ENCODE peak calls at places on chromosomes 11 and 22, in five cellular contexts. One of them, this sample, is unnamed.
A peak's percentile ranks its signal among the peaks of the same experiment; 100 is the strongest.

GRCh38 chr11:61529537-61530225 is 21.1 kb downstream of the LRRC10B start:
- DNase-seq in mammary epithelial cell: no peak
- DNase-seq in mesenchymal stem cell: no peak
- DNase-seq in CD8-positive, alpha-beta T cell: no peak
- DNase-seq in bronchial epithelial cell: no peak
- DNase-seq in this sample: peak; percentile 74

GRCh38 chr11:115379528-115379927 is 124.7 kb downstream of the CADM1 start:
- DNase-seq in mammary epithelial cell: no peak
- DNase-seq in mesenchymal stem cell: no peak
- DNase-seq in CD8-positive, alpha-beta T cell: no peak
- DNase-seq in bronchial epithelial cell: no peak
- DNase-seq in this sample: no peak

GRCh38 chr11:7430496-7430895 is 54.8 kb upstream of the OLFML1 start:
- DNase-seq in mammary epithelial cell: no peak
- DNase-seq in mesenchymal stem cell: no peak
- DNase-seq in CD8-positive, alpha-beta T cell: no peak
- DNase-seq in bronchial epithelial cell: no peak
- DNase-seq in this sample: no peak

GRCh38 chr11:88435405-88435804 is 97.9 kb upstream of the CTSC start:
- DNase-seq in mammary epithelial cell: no peak
- DNase-seq in mesenchymal stem cell: no peak
- DNase-seq in CD8-positive, alpha-beta T cell: no peak
- DNase-seq in bronchial epithelial cell: no peak
- DNase-seq in this sample: no peak

GRCh38 chr11:7612056-7612660 is 61.1 kb downstream of the CYB5R2 start:
- DNase-seq in mammary epithelial cell: no peak
- DNase-seq in mesenchymal stem cell: no peak
- DNase-seq in CD8-positive, alpha-beta T cell: no peak
- DNase-seq in bronchial epithelial cell: no peak
- DNase-seq in this sample: no peak

GRCh38 chr11:79413258-79413657 is 27.6 kb downstream of the TENM4 start:
- DNase-seq in mammary epithelial cell: peak; percentile 67
- DNase-seq in mesenchymal stem cell: peak; percentile 93
- DNase-seq in CD8-positive, alpha-beta T cell: no peak
- DNase-seq in bronchial epithelial cell: peak; percentile 56
- DNase-seq in this sample: peak; percentile 79

GRCh38 chr22:37088108-37088605 is 21.4 kb downstream of the TMPRSS6 start:
- DNase-seq in mammary epithelial cell: peak; percentile 72
- DNase-seq in mesenchymal stem cell: no peak
- DNase-seq in CD8-positive, alpha-beta T cell: no peak
- DNase-seq in bronchial epithelial cell: peak; percentile 33
- DNase-seq in this sample: peak; percentile 19

GRCh38 chr11:62545437-62546243 is 966 bp downstream of the AHNAK start:
- DNase-seq in mammary epithelial cell: peak; percentile 88
- DNase-seq in mesenchymal stem cell: peak; percentile 91
- DNase-seq in CD8-positive, alpha-beta T cell: peak; percentile 72
- DNase-seq in bronchial epithelial cell: peak; percentile 74
- DNase-seq in this sample: peak; percentile 95

GRCh38 chr22:20635227-20635591 is 127.8 kb downstream of the MED15 start:
- DNase-seq in mammary epithelial cell: no peak
- DNase-seq in mesenchymal stem cell: no peak
- DNase-seq in CD8-positive, alpha-beta T cell: no peak
- DNase-seq in bronchial epithelial cell: no peak
- DNase-seq in this sample: no peak

GRCh38 chr11:34104680-34105078 is 750 bp upstream of the NAT10 start:
- DNase-seq in mammary epithelial cell: no peak
- DNase-seq in mesenchymal stem cell: peak; percentile 12
- DNase-seq in CD8-positive, alpha-beta T cell: no peak
- DNase-seq in bronchial epithelial cell: no peak
- DNase-seq in this sample: no peak
- H3K4me3 ChIP-seq in mammary epithelial cell: peak overlapping the region; percentile 77
- H3K4me3 ChIP-seq in mesenchymal stem cell: no peak overlapping the region
- H3K4me3 ChIP-seq in CD8-positive, alpha-beta T cell: peak overlapping the region; percentile 70
- H3K4me3 ChIP-seq in bronchial epithelial cell: peak overlapping the region; percentile 66
- H3K4me3 ChIP-seq in this sample: peak overlapping the region; percentile 95

GRCh38 chr11:3132831-3133455 is 32.2 kb downstream of the OSBPL5 start:
- DNase-seq in mammary epithelial cell: no peak
- DNase-seq in mesenchymal stem cell: no peak
- DNase-seq in CD8-positive, alpha-beta T cell: no peak
- DNase-seq in bronchial epithelial cell: no peak
- DNase-seq in this sample: no peak
- H3K4me3 ChIP-seq in mammary epithelial cell: no peak overlapping the region
- H3K4me3 ChIP-seq in mesenchymal stem cell: no peak overlapping the region
- H3K4me3 ChIP-seq in CD8-positive, alpha-beta T cell: no peak overlapping the region
- H3K4me3 ChIP-seq in bronchial epithelial cell: no peak overlapping the region
- H3K4me3 ChIP-seq in this sample: no peak overlapping the region

DNA sequence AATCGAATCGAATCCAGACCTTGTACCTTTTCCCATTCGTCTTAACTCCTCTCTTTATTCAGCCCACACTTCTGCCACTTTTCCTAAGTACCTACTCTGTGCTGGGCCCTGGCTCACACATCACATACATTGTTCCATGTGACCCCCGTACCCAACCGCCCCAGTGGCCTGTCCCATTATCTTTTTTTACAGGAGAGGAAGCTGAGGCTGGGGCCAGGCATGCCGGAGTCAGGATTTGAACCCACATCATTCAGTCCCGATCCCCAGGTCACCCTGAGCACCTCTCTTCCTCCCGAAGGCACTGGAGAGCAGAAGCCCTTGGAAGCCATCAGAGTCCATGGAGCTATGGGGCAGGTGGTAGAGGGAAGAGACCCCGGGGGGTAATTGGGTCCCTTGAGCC is 82.1 kb upstream of the RTL6 start:
- DNase-seq in mammary epithelial cell: no peak
- DNase-seq in mesenchymal stem cell: no peak
- DNase-seq in CD8-positive, alpha-beta T cell: no peak
- DNase-seq in bronchial epithelial cell: no peak
- DNase-seq in this sample: no peak
- H3K4me3 ChIP-seq in mammary epithelial cell: no peak overlapping the region
- H3K4me3 ChIP-seq in mesenchymal stem cell: no peak overlapping the region
- H3K4me3 ChIP-seq in CD8-positive, alpha-beta T cell: no peak overlapping the region
- H3K4me3 ChIP-seq in bronchial epithelial cell: no peak overlapping the region
- H3K4me3 ChIP-seq in this sample: no peak overlapping the region

GRCh38 chr11:100860318-100860896 is 173.3 kb downstream of the ARHGAP42 start:
- DNase-seq in mammary epithelial cell: no peak
- DNase-seq in mesenchymal stem cell: no peak
- DNase-seq in CD8-positive, alpha-beta T cell: no peak
- DNase-seq in bronchial epithelial cell: no peak
- DNase-seq in this sample: no peak
- H3K4me3 ChIP-seq in mammary epithelial cell: no peak overlapping the region
- H3K4me3 ChIP-seq in mesenchymal stem cell: no peak overlapping the region
- H3K4me3 ChIP-seq in CD8-positive, alpha-beta T cell: no peak overlapping the region
- H3K4me3 ChIP-seq in bronchial epithelial cell: no peak overlapping the region
- H3K4me3 ChIP-seq in this sample: no peak overlapping the region

GRCh38 chr11:875769-876301 is 33.2 kb downstream of the TSPAN4 start:
- DNase-seq in mammary epithelial cell: no peak
- DNase-seq in mesenchymal stem cell: no peak
- DNase-seq in CD8-positive, alpha-beta T cell: no peak
- DNase-seq in bronchial epithelial cell: no peak
- DNase-seq in this sample: no peak
- H3K4me3 ChIP-seq in mammary epithelial cell: no peak overlapping the region
- H3K4me3 ChIP-seq in mesenchymal stem cell: no peak overlapping the region
- H3K4me3 ChIP-seq in CD8-positive, alpha-beta T cell: no peak overlapping the region
- H3K4me3 ChIP-seq in bronchial epithelial cell: no peak overlapping the region
- H3K4me3 ChIP-seq in this sample: no peak overlapping the region

GRCh38 chr11:66313321-66314185 is 3.3 kb downstream of the CD248 start:
- DNase-seq in mammary epithelial cell: no peak
- DNase-seq in mesenchymal stem cell: peak; percentile 63
- DNase-seq in CD8-positive, alpha-beta T cell: peak; percentile 27
- DNase-seq in bronchial epithelial cell: no peak
- DNase-seq in this sample: peak; percentile 50
- H3K4me3 ChIP-seq in mammary epithelial cell: peak overlapping the region; percentile 26
- H3K4me3 ChIP-seq in mesenchymal stem cell: peak overlapping the region; percentile 21
- H3K4me3 ChIP-seq in CD8-positive, alpha-beta T cell: peak overlapping the region; percentile 74
- H3K4me3 ChIP-seq in bronchial epithelial cell: peak overlapping the region; percentile 2
- H3K4me3 ChIP-seq in this sample: peak overlapping the region; percentile 91

GRCh38 chr11:134452026-134452848 is 40.2 kb upstream of the B3GAT1 start:
- DNase-seq in mammary epithelial cell: no peak
- DNase-seq in mesenchymal stem cell: no peak
- DNase-seq in CD8-positive, alpha-beta T cell: no peak
- DNase-seq in bronchial epithelial cell: no peak
- DNase-seq in this sample: no peak

GRCh38 chr11:134450186-134450585 is 38.1 kb upstream of the B3GAT1 start:
- DNase-seq in mammary epithelial cell: no peak
- DNase-seq in mesenchymal stem cell: no peak
- DNase-seq in CD8-positive, alpha-beta T cell: no peak
- DNase-seq in bronchial epithelial cell: no peak
- DNase-seq in this sample: no peak

GRCh38 chr11:134453441-134453840 is 41.4 kb upstream of the B3GAT1 start:
- DNase-seq in mammary epithelial cell: no peak
- DNase-seq in mesenchymal stem cell: no peak
- DNase-seq in CD8-positive, alpha-beta T cell: no peak
- DNase-seq in bronchial epithelial cell: no peak
- DNase-seq in this sample: no peak

GRCh38 chr11:134452849-134453177 is 40.8 kb upstream of the B3GAT1 start:
- DNase-seq in mammary epithelial cell: no peak
- DNase-seq in mesenchymal stem cell: no peak
- DNase-seq in CD8-positive, alpha-beta T cell: no peak
- DNase-seq in bronchial epithelial cell: no peak
- DNase-seq in this sample: no peak

GRCh38 chr11:134454146-134454690 is 42.2 kb upstream of the B3GAT1 start:
- DNase-seq in mammary epithelial cell: no peak
- DNase-seq in mesenchymal stem cell: no peak
- DNase-seq in CD8-positive, alpha-beta T cell: no peak
- DNase-seq in bronchial epithelial cell: no peak
- DNase-seq in this sample: no peak
- H3K4me3 ChIP-seq in mammary epithelial cell: no peak overlapping the region
- H3K4me3 ChIP-seq in mesenchymal stem cell: no peak overlapping the region
- H3K4me3 ChIP-seq in CD8-positive, alpha-beta T cell: no peak overlapping the region
- H3K4me3 ChIP-seq in bronchial epithelial cell: no peak overlapping the region
- H3K4me3 ChIP-seq in this sample: no peak overlapping the region

DNA sequence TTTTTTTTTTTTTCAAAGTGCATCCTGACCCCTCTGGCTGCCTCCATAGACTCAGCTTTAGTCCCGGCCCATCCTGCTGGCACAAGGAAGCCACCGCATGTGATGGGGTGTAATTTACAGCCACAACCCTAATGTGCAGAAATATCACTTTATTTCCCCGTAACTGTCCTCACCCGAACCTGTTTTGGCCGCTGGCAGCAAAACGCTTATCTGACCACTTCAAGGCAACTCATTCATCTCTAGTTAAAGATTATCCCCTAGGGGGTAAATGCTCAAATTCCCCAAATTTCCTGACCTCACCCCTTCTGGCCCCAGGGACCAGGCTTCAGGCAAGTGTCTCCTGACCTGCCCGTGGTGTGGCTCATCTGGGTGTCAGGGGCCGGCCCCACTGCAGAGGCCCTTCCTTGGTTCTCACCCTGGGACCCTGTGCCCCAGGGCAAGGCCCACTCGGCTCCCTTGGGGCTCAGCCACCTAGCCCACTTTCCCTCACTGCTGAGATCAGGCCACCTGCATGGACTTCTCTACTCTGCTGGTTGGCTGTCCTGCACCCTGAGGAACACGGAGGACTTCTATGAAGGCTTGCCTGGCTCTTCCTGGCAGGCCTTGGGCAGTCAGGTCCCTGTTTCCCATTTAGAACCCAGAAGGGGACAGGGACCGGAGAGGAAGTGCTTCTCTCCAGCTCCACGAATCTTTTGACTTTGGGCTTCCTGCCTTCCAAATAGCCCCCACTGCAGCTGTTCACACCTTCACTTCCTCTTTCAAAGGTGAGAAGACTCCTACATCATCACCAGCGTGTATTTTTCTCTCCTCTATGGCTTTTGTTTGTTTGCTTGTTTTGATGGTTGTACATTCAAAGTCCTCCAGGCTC is 53.3 kb downstream of the WNT11 start:
- DNase-seq in mammary epithelial cell: no peak
- DNase-seq in mesenchymal stem cell: no peak
- DNase-seq in CD8-positive, alpha-beta T cell: peak; percentile 18
- DNase-seq in bronchial epithelial cell: no peak
- DNase-seq in this sample: no peak
- H3K4me3 ChIP-seq in mammary epithelial cell: no peak overlapping the region
- H3K4me3 ChIP-seq in mesenchymal stem cell: no peak overlapping the region
- H3K4me3 ChIP-seq in CD8-positive, alpha-beta T cell: peak overlapping the region; percentile 28
- H3K4me3 ChIP-seq in bronchial epithelial cell: no peak overlapping the region
- H3K4me3 ChIP-seq in this sample: no peak overlapping the region

DNA sequence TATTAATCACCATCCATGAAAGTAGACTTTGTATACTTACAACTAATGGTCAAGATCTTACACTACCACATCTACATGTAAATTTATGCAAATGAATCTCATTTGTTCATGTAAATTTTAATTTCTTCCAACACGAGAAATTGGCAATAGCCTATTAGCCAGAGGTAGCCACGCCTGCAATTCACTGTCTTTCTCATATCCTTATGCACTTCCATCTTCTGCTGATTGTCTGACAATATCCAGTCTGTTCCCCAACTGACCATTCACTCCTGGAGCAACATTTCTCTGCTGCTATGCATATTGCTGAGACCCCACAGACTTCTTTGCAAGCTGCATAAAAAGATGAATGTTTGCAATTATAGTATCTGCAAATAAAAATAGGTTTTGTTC is 2.5 kb downstream of the NNMT start:
- DNase-seq in mammary epithelial cell: no peak
- DNase-seq in mesenchymal stem cell: peak; percentile 46
- DNase-seq in CD8-positive, alpha-beta T cell: no peak
- DNase-seq in bronchial epithelial cell: no peak
- DNase-seq in this sample: no peak
- H3K4me3 ChIP-seq in mammary epithelial cell: peak overlapping the region; percentile 73
- H3K4me3 ChIP-seq in mesenchymal stem cell: peak overlapping the region; percentile 22
- H3K4me3 ChIP-seq in CD8-positive, alpha-beta T cell: no peak overlapping the region
- H3K4me3 ChIP-seq in bronchial epithelial cell: no peak overlapping the region
- H3K4me3 ChIP-seq in this sample: peak overlapping the region; percentile 91